ENCODE peak calls at places on chromosomes 16 and 17, in eight cellular contexts. Z is T-helper 1 cell; K is AG08395; W is IMR-90; T is heart right ventricle; S is T1000; L is stimulated activated CD4-positive, alpha-beta T cell treated with anti-CD3 and anti-CD28 coated beads, TNF-alpha, amount 100 ng/mL, for 24 hours; G is pons. R is an unnamed sample.
A peak's percentile ranks its signal among the peaks of the same experiment; 100 is the strongest.

GRCh38 chr17:40538019-40538935 is 27.0 kb downstream of the CCR7 start:
- DNase-seq in Z (no peak), K (no peak), W (peak; percentile 43), T (peak; percentile 78), S (no peak), L (no peak), G (no peak), R (no peak)

GRCh38 chr16:15509051-15509592 is 74.7 kb downstream of the BMERB1 start:
- DNase-seq in Z (no peak), K (no peak), W (no peak), T (no peak), S (no peak), L (peak; percentile 8), G (no peak), R (no peak)

GRCh38 chr17:56425483-56425882 is 168.0 kb upstream of the NOG start:
- DNase-seq in Z (no peak), K (no peak), W (no peak), T (no peak), S (no peak), L (no peak), G (no peak), R (no peak)

GRCh38 chr17:29577778-29578211 is 9.3 kb downstream of the TP53I13 start:
- DNase-seq in Z (no peak), K (peak; percentile 89), W (peak; percentile 12), T (no peak), S (no peak), L (no peak), G (no peak), R (no peak)

GRCh38 chr17:65278050-65278819 is 141.1 kb downstream of the RGS9 start:
- DNase-seq in Z (no peak), K (peak; percentile 90), W (peak; percentile 62), T (peak; percentile 16), S (no peak), L (no peak), G (peak; percentile 20), R (no peak)

GRCh38 chr17:74325376-74325742 is 667 bp upstream of the KIF19 start:
- DNase-seq in Z (no peak), K (no peak), W (no peak), T (peak; percentile 23), S (no peak), L (no peak), G (no peak), R (no peak)

GRCh38 chr17:20965492-20965891 is 77.3 kb downstream of the USP22 start:
- DNase-seq in Z (no peak), K (no peak), W (no peak), T (no peak), S (no peak), L (no peak), G (no peak), R (no peak)

GRCh38 chr17:51888823-51889222 is 269.7 kb downstream of the CA10 start:
- DNase-seq in Z (no peak), K (no peak), W (no peak), T (no peak), S (no peak), L (no peak), G (no peak), R (no peak)

GRCh38 chr16:88377961-88378360 is 4.8 kb upstream of the ZNF469 start:
- DNase-seq in Z (no peak), K (no peak), W (no peak), T (no peak), S (no peak), L (no peak), G (no peak), R (no peak)

GRCh38 chr16:275786-276232 is at the start of gene RGS11:
- DNase-seq in Z (no peak), K (peak; percentile 39), W (no peak), T (peak; percentile 27), S (no peak), L (no peak), G (no peak), R (no peak)

GRCh38 chr17:69485126-69485724 is 70.7 kb downstream of the MAP2K6 start:
- DNase-seq in Z (no peak), K (no peak), W (no peak), T (no peak), S (no peak), L (no peak), G (no peak), R (no peak)

GRCh38 chr16:15833551-15833950 is 23.3 kb downstream of the MYH11 start:
- DNase-seq in Z (no peak), K (no peak), W (no peak), T (no peak), S (no peak), L (no peak), G (no peak), R (no peak)

GRCh38 chr16:89502319-89502843 is 5.8 kb upstream of the SPG7 start:
- DNase-seq in Z (no peak), K (no peak), W (no peak), T (no peak), S (no peak), L (no peak), G (no peak), R (no peak)

GRCh38 chr16:69465083-69465721 is 40.8 kb downstream of the CYB5B start:
- DNase-seq in Z (no peak), K (no peak), W (peak; percentile 79), T (no peak), S (no peak), L (no peak), G (peak; percentile 47), R (no peak)

GRCh38 chr17:63571632-63572310 is 21.5 kb downstream of the DCAF7 start:
- DNase-seq in Z (no peak), K (peak; percentile 58), W (peak; percentile 93), T (no peak), S (no peak), L (no peak), G (no peak), R (no peak)

GRCh38 chr16:80618862-80619648 is 78.3 kb downstream of the DYNLRB2 start:
- DNase-seq in Z (no peak), K (no peak), W (no peak), T (no peak), S (no peak), L (no peak), G (no peak), R (no peak)

R was measured in effector CD8-positive, alpha-beta T cell.